ENCODE peak calls at places on chromosomes 16 and 17, in six cellular contexts. V is AG20443; W is NCI-H1092; B is heart left ventricle; Z is central memory CD4-positive, alpha-beta T cell; T is anterior cingulate cortex. K is an unnamed sample.

GRCh38 chr17:39164675-39165143 is 1.3 kb downstream of the ARL5C start:
- DNase-seq in V (peak), Z (peak), T (peak), W (no peak), B (peak), K (peak)

GRCh38 chr16:70694088-70694487 is 8.2 kb upstream of the MTSS2 start:
- DNase-seq in B (no peak), T (no peak), V (peak), W (no peak), Z (no peak), K (peak)

GRCh38 chr17:76793775-76794174 is 55.9 kb downstream of the MFSD11 start:
- DNase-seq in Z (no peak), T (no peak), B (no peak), W (no peak), V (peak), K (no peak)

GRCh38 chr16:88781140-88782077 is 3.6 kb downstream of the PIEZO1 start:
- DNase-seq in V (no peak), B (no peak), W (no peak), Z (peak), T (no peak), K (no peak)

GRCh38 chr16:12255919-12256665 is 279.6 kb downstream of the SNX29 start:
- DNase-seq in T (no peak), W (no peak), B (no peak), V (no peak), Z (no peak), K (no peak)

GRCh38 chr17:71522383-71522782 is 598.4 kb upstream of the SOX9 start:
- DNase-seq in Z (no peak), V (no peak), W (no peak), B (no peak), T (no peak), K (no peak)

GRCh38 chr17:41340934-41341861 is 9.4 kb downstream of the KRT33A start:
- DNase-seq in V (no peak), Z (peak), B (no peak), T (no peak), W (no peak), K (no peak)

GRCh38 chr17:17951524-17951923 is 20.7 kb downstream of the TOM1L2 start:
- DNase-seq in T (no peak), V (no peak), B (no peak), W (no peak), Z (no peak), K (no peak)

GRCh38 chr17:10337136-10337535 is 35.7 kb downstream of the MYH13 start:
- DNase-seq in W (no peak), V (peak), B (no peak), Z (no peak), T (no peak), K (no peak)

GRCh38 chr17:63989622-63990345 is 8.4 kb upstream of the PRR29 start:
- DNase-seq in V (no peak), Z (no peak), T (no peak), W (no peak), B (peak), K (no peak)

GRCh38 chr16:58339452-58339938 is 44.7 kb upstream of the PRSS54 start:
- DNase-seq in Z (no peak), W (no peak), B (no peak), T (no peak), V (peak), K (no peak)

GRCh38 chr16:67388191-67388590 is 5.1 kb downstream of the TPPP3 start:
- DNase-seq in V (no peak), Z (no peak), W (no peak), T (no peak), B (no peak), K (no peak)

GRCh38 chr17:83152745-83153611 is 73.6 kb downstream of the METRNL start:
- DNase-seq in V (no peak), B (no peak), W (no peak), Z (no peak), T (no peak), K (no peak)

GRCh38 chr16:67571981-67572431 is 9.7 kb downstream of the CTCF start:
- DNase-seq in W (no peak), B (no peak), Z (no peak), T (no peak), V (peak), K (no peak)

GRCh38 chr17:4897785-4898184 is 1.6 kb upstream of the C17orf107 start:
- DNase-seq in W (no peak), Z (no peak), V (no peak), B (peak), T (no peak), K (no peak)

GRCh38 chr16:53821487-53821886 is 117.5 kb downstream of the FTO start:
- DNase-seq in Z (no peak), V (no peak), W (no peak), T (no peak), B (no peak), K (no peak)

GRCh38 chr17:48723555-48724239 is 712 bp downstream of the PRAC2 start:
- DNase-seq in T (no peak), W (no peak), B (no peak), Z (no peak), V (no peak), K (no peak)

GRCh38 chr17:59399914-59400313 is 68.5 kb downstream of the YPEL2 start:
- DNase-seq in Z (no peak), T (no peak), V (no peak), W (no peak), B (no peak), K (no peak)

GRCh38 chr16:20812510-20812909 is 6.2 kb downstream of the REXO5 start:
- DNase-seq in V (no peak), T (no peak), W (no peak), Z (no peak), B (no peak), K (no peak)

GRCh38 chr16:11613381-11614303 is 26.9 kb upstream of the LITAF start:
- DNase-seq in W (no peak), Z (no peak), B (peak), T (no peak), V (no peak), K (no peak)

GRCh38 chr16:76118344-76118743 is 158.9 kb upstream of the CNTNAP4 start:
- DNase-seq in Z (no peak), V (no peak), W (no peak), T (no peak), B (no peak), K (no peak)

GRCh38 chr17:6279659-6280058 is 155.3 kb downstream of the AIPL1 start:
- DNase-seq in V (no peak), T (no peak), B (no peak), Z (no peak), W (no peak), K (no peak)

GRCh38 chr17:1087381-1088241 is 90.7 kb downstream of the TIMM22 start:
- DNase-seq in V (peak), Z (no peak), T (peak), B (peak), W (peak), K (no peak)

GRCh38 chr17:64940055-64940454 is 20.8 kb upstream of the LRRC37A3 start:
- DNase-seq in B (no peak), V (no peak), Z (no peak), T (no peak), W (no peak), K (no peak)

GRCh38 chr16:12750554-12750918 is 53.2 kb downstream of the CPPED1 start:
- DNase-seq in T (no peak), V (no peak), B (no peak), W (no peak), Z (no peak), K (no peak)

GRCh38 chr16:11080999-11081630 is 136.8 kb downstream of the CLEC16A start:
- DNase-seq in Z (no peak), B (no peak), V (no peak), T (no peak), W (no peak), K (no peak)

GRCh38 chr17:75031972-75032895 is 14.5 kb downstream of the ATP5PD start:
- DNase-seq in Z (peak), V (peak), B (peak), W (peak), T (peak), K (no peak)